ENCODE peak calls at places on chromosomes 12 and 14, in ten cellular contexts. N is GM04503; R is tibial nerve; Q is esophagus muscularis mucosa; K is colonic mucosa; T is H9; J is mammary epithelial cell; S is esophagus squamous epithelium; L is AG08395; E is naive thymus-derived CD8-positive, alpha-beta T cell. Z is an unnamed sample.

GRCh38 chr14:72559227-72559626 is 334.7 kb downstream of the DPF3 start:
- DNase-seq in J (peak), L (peak), E (no peak), S (no peak), Q (no peak), R (no peak), K (no peak), T (no peak), N (no peak), Z (peak)

GRCh38 chr14:50068496-50068895 is 47.9 kb downstream of the VCPKMT start:
- DNase-seq in R (no peak), T (no peak), E (no peak), K (peak), L (no peak), N (no peak), S (no peak), J (no peak), Q (no peak), Z (no peak)

GRCh38 chr12:1533602-1534304 is 60.6 kb downstream of the FBXL14 start:
- DNase-seq in Q (no peak), T (peak), L (no peak), E (no peak), J (peak), K (no peak), N (no peak), S (no peak), R (no peak), Z (peak)

GRCh38 chr14:64719601-64720000 is 15.4 kb downstream of the PLEKHG3 start:
- DNase-seq in Q (no peak), S (no peak), E (no peak), R (no peak), K (no peak), J (no peak), N (no peak), T (no peak), L (no peak), Z (no peak)

GRCh38 chr12:10361084-10361483 is 28.8 kb downstream of the KLRK1 start:
- DNase-seq in E (no peak), K (no peak), L (no peak), S (no peak), J (peak), T (peak), R (no peak), N (no peak), Q (no peak), Z (no peak)

GRCh38 chr12:2179953-2180736 is 127.4 kb downstream of the CACNA1C start:
- DNase-seq in L (peak), R (no peak), E (no peak), S (no peak), K (peak), Q (no peak), T (no peak), N (peak), J (peak), Z (peak)

GRCh38 chr12:107891967-107892366 is 117.5 kb downstream of the ASCL4 start:
- DNase-seq in L (no peak), N (no peak), T (peak), K (no peak), Q (no peak), J (no peak), R (no peak), S (no peak), E (no peak), Z (peak)

GRCh38 chr14:101595887-101596721 is 34.8 kb downstream of the DIO3 start:
- DNase-seq in R (no peak), N (no peak), E (no peak), K (peak), Q (peak), L (no peak), T (no peak), J (no peak), S (no peak), Z (no peak)

GRCh38 chr14:36660736-36661505 is 739 bp upstream of the PAX9 start:
- DNase-seq in T (peak), R (no peak), S (no peak), E (no peak), Q (no peak), J (no peak), K (no peak), N (no peak), L (no peak), Z (no peak)

GRCh38 chr12:6230321-6231110 is 30.3 kb downstream of the CD9 start:
- DNase-seq in N (no peak), E (peak), L (peak), T (no peak), J (peak), Q (no peak), R (peak), S (peak), K (peak), Z (peak)